ENCODE peak calls at places on chromosomes 16 and 17, in four cellular contexts. I, P, A and D are unnamed samples.

GRCh38 chr16:61926766-61927165 is 109.5 kb downstream of the CDH8 start:
- DNase-seq in I (no peak), A (no peak), P (no peak), D (no peak)

GRCh38 chr16:30821891-30822290 is 34.9 kb upstream of the ZNF629 start:
- DNase-seq in I (no peak), A (no peak), P (no peak), D (no peak)

GRCh38 chr17:48612854-48613691 is 2.0 kb downstream of the HOXB8 start:
- DNase-seq in I (peak; percentile 45), P (peak; percentile 82), A (peak; percentile 76), D (peak; percentile 57)

GRCh38 chr16:81581107-81581506 is 136.5 kb downstream of the CMIP start:
- DNase-seq in I (no peak), A (no peak), P (peak; percentile 58), D (no peak)

GRCh38 chr17:10123093-10123492 is 75.3 kb downstream of the GAS7 start:
- DNase-seq in A (no peak), I (no peak), P (no peak), D (no peak)

GRCh38 chr16:75566889-75567255 is 693 bp downstream of the GABARAPL2 start:
- DNase-seq in I (peak; percentile 10), A (peak; percentile 24), P (no peak), D (no peak)

GRCh38 chr17:33451221-33451620 is 158.1 kb upstream of the ASIC2 start:
- DNase-seq in A (no peak), P (no peak), I (no peak), D (no peak)

GRCh38 chr16:48813485-48813884 is 203.5 kb upstream of the N4BP1 start:
- DNase-seq in I (no peak), A (no peak), P (no peak), D (no peak)

GRCh38 chr17:11178576-11178975 is 62.4 kb upstream of the SHISA6 start:
- DNase-seq in P (no peak), A (no peak), I (no peak), D (no peak)

GRCh38 chr16:13036600-13036999 is 135.2 kb downstream of the SHISA9 start:
- DNase-seq in I (no peak), P (peak; percentile 65), A (no peak), D (no peak)

GRCh38 chr17:63774141-63774981 is at the start of gene DDX42:
- DNase-seq in P (peak; percentile 96), A (no peak), I (peak; percentile 89), D (no peak)

GRCh38 chr16:67674851-67675578 is 8.4 kb downstream of the C16orf86 start:
- DNase-seq in P (no peak), I (no peak), A (peak; percentile 22), D (no peak)

GRCh38 chr17:67162771-67163170 is 82.2 kb downstream of the HELZ start:
- DNase-seq in A (no peak), I (no peak), P (no peak), D (no peak)

GRCh38 chr17:67160791-67161190 is 84.2 kb downstream of the HELZ start:
- DNase-seq in A (no peak), P (no peak), I (no peak), D (no peak)

GRCh38 chr17:67161573-67161972 is 83.4 kb downstream of the HELZ start:
- DNase-seq in A (no peak), P (no peak), I (no peak), D (no peak)

GRCh38 chr17:67156269-67157199 is 88.5 kb downstream of the HELZ start:
- DNase-seq in I (no peak), A (no peak), P (no peak), D (no peak)

GRCh38 chr17:67157732-67158639 is 87.0 kb downstream of the HELZ start:
- DNase-seq in I (no peak), P (peak; percentile 36), A (peak; percentile 19), D (no peak)
- TF ChIP-seq CTCF in I (no peak), P (peak; percentile 39), A (no peak), D (no peak)

GRCh38 chr17:5422505-5422904 is 2.5 kb downstream of the RPAIN start:
- DNase-seq in I (no peak), P (no peak), A (no peak), D (no peak)
- TF ChIP-seq CTCF in I (no peak), P (no peak), A (no peak), D (no peak)

DNA sequence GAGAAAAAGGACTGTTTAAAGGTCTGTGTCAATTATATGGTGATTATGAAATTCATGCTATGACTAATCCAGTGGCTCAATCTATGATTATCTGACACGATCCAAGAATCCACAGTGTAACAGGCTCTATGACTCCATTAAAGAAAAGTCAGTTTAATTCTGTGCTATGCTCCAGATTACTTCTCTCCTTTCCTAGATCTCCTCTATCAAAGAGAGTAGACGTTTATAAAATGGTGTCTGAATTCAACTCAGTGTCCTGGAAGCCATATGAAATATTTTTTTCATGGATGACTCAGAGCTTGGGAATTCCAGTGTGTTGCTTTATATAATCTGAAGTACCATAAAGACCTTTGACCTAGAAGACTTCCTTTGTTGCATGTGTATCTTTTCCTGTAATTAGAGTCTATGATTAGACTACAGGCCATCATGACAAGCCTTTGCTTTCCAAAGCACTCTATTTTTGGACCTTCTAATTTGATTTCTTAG is 27.0 kb upstream of the NF1 start:
- DNase-seq in A (no peak), P (peak; percentile 53), I (no peak), D (no peak)
- TF ChIP-seq CTCF in A (no peak), P (no peak), I (no peak), D (no peak)

GRCh38 chr17:67078292-67078691 is 33.9 kb downstream of the CACNG1 start:
- DNase-seq in P (no peak), I (no peak), A (no peak), D (no peak)

GRCh38 chr17:67080804-67081203 is 36.5 kb downstream of the CACNG1 start:
- DNase-seq in I (no peak), A (peak; percentile 28), P (no peak), D (no peak)

GRCh38 chr17:67085406-67085805 is 41.1 kb downstream of the CACNG1 start:
- DNase-seq in A (no peak), I (no peak), P (no peak), D (no peak)

GRCh38 chr17:67079481-67079880 is 35.1 kb downstream of the CACNG1 start:
- DNase-seq in P (no peak), I (no peak), A (no peak), D (no peak)

GRCh38 chr17:67082110-67082509 is 37.8 kb downstream of the CACNG1 start:
- DNase-seq in A (peak; percentile 66), P (no peak), I (no peak), D (no peak)
- TF ChIP-seq CTCF in A (peak; percentile 26), P (peak; percentile 14), I (no peak), D (no peak)

GRCh38 chr16:1782408-1783247 is at the start of the genes NUBP2 and SPSB3:
- DNase-seq in A (peak; percentile 99), I (peak; percentile 95), P (peak; percentile 99), D (peak; percentile 97)

GRCh38 chr16:1779741-1780676 is 2.4 kb downstream of the SPSB3 start:
- DNase-seq in I (no peak), P (no peak), A (no peak), D (no peak)

GRCh38 chr16:1780677-1781072 is 1.7 kb downstream of the SPSB3 start:
- DNase-seq in I (no peak), A (no peak), P (no peak), D (no peak)

GRCh38 chr16:1781254-1781653 is 1.1 kb downstream of the SPSB3 start:
- DNase-seq in P (no peak), A (no peak), I (no peak), D (no peak)

DNA sequence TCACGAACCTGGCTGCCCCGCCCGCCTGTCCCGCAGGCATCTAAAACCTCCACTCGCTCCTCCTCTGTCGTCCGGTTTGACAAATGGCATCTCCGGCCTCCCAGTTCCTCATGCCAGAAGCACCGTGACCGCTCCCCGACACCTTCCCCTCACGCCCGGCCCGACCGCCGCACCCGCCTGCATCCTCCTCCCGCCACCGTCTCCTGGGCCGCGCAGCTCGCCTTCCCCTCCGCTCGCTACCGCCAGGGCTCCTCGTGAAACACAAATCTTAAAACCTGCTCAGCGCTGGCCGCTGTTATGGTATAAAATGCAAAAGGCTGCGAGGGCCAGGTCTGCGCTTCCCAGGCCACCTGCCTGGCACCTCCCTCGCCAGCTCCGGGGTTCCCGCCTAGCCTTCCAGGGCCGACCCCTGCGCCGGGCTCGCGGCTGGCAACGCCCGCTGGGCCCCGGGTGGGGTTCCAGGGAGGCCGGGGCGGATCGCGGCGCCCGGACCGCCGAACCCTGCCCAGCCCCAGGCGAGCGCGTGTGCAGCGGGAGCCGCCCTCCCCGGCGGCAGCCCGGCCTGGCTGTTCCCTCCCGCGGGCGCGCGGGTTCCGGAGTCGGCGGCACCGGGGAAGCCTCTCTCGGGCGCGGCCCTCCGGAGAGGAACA is 488 bp downstream of the SPSB3 start:
- DNase-seq in I (peak; percentile 21), P (peak; percentile 53), A (no peak), D (peak; percentile 38)
- TF ChIP-seq CTCF in I (no peak), P (peak; percentile 0), A (no peak), D (peak; percentile 38)